ENCODE peak calls at places on chromosomes 3 and 15, in seven cellular contexts. D is foreskin keratinocyte; A is CD4-positive, alpha-beta T cell; Q is HCT116; O is tibial nerve; Z is ascending aorta; V is endothelial cell. R is an unnamed sample.

GRCh38 chr3:10651506-10651905 is 146.1 kb upstream of the ATP2B2 start:
- DNase-seq in Q (no peak), O (no peak), D (no peak), V (no peak), Z (no peak), A (no peak), R (no peak)

GRCh38 chr15:80893777-80894176 is 95.8 kb downstream of the MESD start:
- DNase-seq in V (no peak), A (no peak), Z (no peak), D (no peak), O (no peak), Q (no peak), R (no peak)

GRCh38 chr15:55197362-55197705 is 593 bp upstream of the RSL24D1 start:
- DNase-seq in O (no peak), Z (no peak), D (no peak), V (no peak), A (no peak), Q (no peak), R (no peak)

GRCh38 chr3:136075816-136076215 is 110.3 kb downstream of the PPP2R3A start:
- DNase-seq in V (no peak), Q (no peak), Z (no peak), A (no peak), O (no peak), D (no peak), R (no peak)

GRCh38 chr3:196868297-196868661 is 559 bp downstream of the SENP5 start:
- DNase-seq in O (no peak), Z (peak), A (no peak), D (no peak), Q (no peak), V (peak), R (no peak)

GRCh38 chr3:126859415-126860246 is 123.3 kb upstream of the PLXNA1 start:
- DNase-seq in D (no peak), A (no peak), V (no peak), O (no peak), Z (peak), Q (no peak), R (no peak)

GRCh38 chr15:69826818-69827174 is 270.9 kb downstream of the TLE3 start:
- DNase-seq in A (no peak), Z (no peak), V (no peak), D (no peak), Q (no peak), O (no peak), R (no peak)

GRCh38 chr3:29683306-29683993 is 402.6 kb downstream of the RBMS3 start:
- DNase-seq in Z (no peak), V (no peak), D (peak), Q (no peak), A (no peak), O (no peak), R (no peak)

GRCh38 chr3:54408328-54408727 is 286.0 kb downstream of the CACNA2D3 start:
- DNase-seq in V (no peak), O (no peak), Z (no peak), A (no peak), Q (no peak), D (no peak), R (no peak)

GRCh38 chr3:168025076-168025475 is 70.6 kb downstream of the GOLIM4 start:
- DNase-seq in D (no peak), Z (no peak), O (no peak), V (no peak), A (no peak), Q (no peak), R (no peak)

GRCh38 chr3:159856496-159857098 is 132.0 kb upstream of the IL12A start:
- DNase-seq in A (no peak), Q (no peak), V (peak), O (no peak), D (no peak), Z (no peak), R (no peak)

GRCh38 chr15:56996746-56997470 is 78.5 kb downstream of the TCF12 start:
- DNase-seq in D (no peak), Q (no peak), A (no peak), Z (no peak), O (no peak), V (no peak), R (no peak)

GRCh38 chr15:23869391-23869790 is 182.3 kb upstream of the NDN start:
- DNase-seq in O (no peak), D (no peak), Q (no peak), Z (no peak), A (no peak), V (peak), R (no peak)

GRCh38 chr15:72902929-72903260 is 119.3 kb upstream of the ADPGK start:
- DNase-seq in Z (no peak), A (no peak), V (no peak), Q (no peak), O (no peak), D (no peak), R (no peak)

GRCh38 chr15:72907733-72908132 is 124.2 kb upstream of the ADPGK start:
- DNase-seq in Q (no peak), V (no peak), D (peak), A (no peak), O (no peak), Z (no peak), R (no peak)

GRCh38 chr15:72902245-72902928 is 118.8 kb upstream of the ADPGK start:
- DNase-seq in D (no peak), A (no peak), Z (peak), Q (no peak), O (peak), V (no peak), R (no peak)
- TF ChIP-seq CTCF in D (no peak), A (no peak), Z (no peak), Q (no peak), O (no peak), V (no peak), R (no peak)

DNA sequence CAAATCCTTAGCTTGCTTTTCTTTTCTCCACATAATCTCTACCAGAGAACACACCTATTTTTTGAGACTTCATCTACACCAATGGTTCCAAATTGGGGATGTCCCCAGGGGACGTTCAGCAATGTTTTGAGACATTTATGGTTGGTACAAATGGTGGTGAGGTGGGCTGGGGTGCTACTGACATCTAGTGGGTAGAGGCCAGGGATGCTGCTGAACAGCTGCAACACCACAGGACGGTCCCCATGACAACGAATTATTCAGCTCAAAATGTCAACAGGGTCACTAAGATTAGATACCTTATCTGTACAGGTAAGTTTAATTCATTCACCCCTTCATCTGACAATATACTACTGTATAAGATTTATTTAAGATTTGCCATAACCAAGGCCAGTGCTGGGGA is 14.4 kb downstream of the GK5 start:
- DNase-seq in O (no peak), A (no peak), Q (no peak), Z (no peak), D (no peak), V (peak), R (no peak)
- TF ChIP-seq CTCF in O (no peak), A (no peak), Q (no peak), Z (no peak), D (peak), V (no peak), R (no peak)

GRCh38 chr15:39628131-39628482 is 47.2 kb downstream of the THBS1 start:
- DNase-seq in O (no peak), V (no peak), A (no peak), D (no peak), Q (no peak), Z (no peak), R (no peak)
- TF ChIP-seq CTCF in O (no peak), V (no peak), A (no peak), D (peak), Q (no peak), Z (no peak), R (no peak)

GRCh38 chr15:78080088-78080460 is 2.6 kb upstream of the TBC1D2B start:
- DNase-seq in O (no peak), Q (no peak), Z (no peak), V (no peak), A (no peak), D (no peak), R (no peak)
- TF ChIP-seq CTCF in O (no peak), Q (no peak), Z (no peak), V (no peak), A (no peak), D (no peak), R (no peak)

GRCh38 chr3:16073218-16073617 is 101.3 kb upstream of the GALNT15 start:
- DNase-seq in A (no peak), Z (no peak), V (no peak), O (no peak), D (no peak), Q (no peak), R (no peak)
- TF ChIP-seq CTCF in A (no peak), Z (no peak), V (no peak), O (no peak), D (no peak), Q (no peak), R (no peak)

DNA sequence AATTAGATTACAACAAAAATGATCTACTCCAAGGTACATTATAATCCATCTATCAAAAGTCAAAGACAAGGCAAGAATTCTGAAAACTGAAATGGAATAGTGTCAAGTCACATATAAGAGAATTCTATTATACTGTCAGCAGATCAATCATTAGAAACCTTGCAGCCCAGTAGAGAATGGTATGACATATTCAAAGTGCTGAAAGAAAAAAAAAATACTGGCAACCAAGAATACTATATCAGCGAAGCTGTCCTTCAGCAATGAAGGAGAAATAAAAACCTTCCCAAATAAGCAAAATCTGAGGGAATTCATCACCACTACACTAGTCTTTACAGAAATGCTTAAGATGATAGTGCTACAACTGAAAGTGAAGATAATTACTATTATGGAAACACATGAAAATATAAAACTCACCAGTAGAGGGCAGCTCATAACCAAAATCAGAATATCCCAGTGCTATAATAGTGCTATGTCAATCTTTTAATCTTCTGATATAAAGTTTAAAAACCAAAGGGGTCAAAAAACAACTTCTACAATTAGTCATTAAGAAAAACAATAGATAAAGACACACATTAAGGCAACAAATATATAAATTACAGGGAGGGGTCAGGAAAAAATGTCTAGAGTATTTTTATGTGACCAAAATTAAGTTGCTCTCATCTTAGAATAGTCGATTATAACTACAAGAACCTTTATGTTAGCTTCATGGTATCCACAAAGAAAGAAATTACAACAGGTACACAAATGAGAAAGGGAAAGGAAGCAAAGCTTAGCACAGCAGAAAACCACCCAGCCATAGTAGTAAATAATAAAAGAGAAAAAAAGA is 190.7 kb upstream of the CNTN6 start:
- DNase-seq in Q (no peak), D (no peak), O (no peak), V (no peak), A (no peak), Z (no peak), R (no peak)
- TF ChIP-seq CTCF in Q (no peak), D (peak), O (no peak), V (peak), A (no peak), Z (no peak), R (peak)

DNA sequence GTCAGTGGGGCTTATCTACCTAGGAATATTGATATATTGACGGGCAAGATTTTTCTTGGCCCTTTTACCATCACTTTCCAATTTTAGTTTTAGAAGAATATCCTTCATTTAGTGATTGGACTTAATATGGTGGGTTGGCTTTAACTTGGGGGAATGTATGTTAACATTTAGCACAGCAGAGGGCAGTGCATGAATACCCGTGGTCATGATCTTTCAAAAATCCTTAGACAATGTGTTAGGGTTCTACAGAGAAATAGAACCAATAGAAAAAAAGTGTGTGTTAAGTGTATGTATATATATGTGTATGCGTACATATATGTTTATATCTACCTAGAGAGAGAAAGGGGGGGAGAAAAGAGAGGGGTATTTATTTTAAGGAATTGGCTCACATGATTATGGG is 36.9 kb downstream of the GPR171 start:
- DNase-seq in D (no peak), O (no peak), V (no peak), Q (no peak), Z (no peak), A (no peak), R (no peak)
- TF ChIP-seq CTCF in D (peak), O (no peak), V (peak), Q (no peak), Z (no peak), A (peak), R (no peak)

GRCh38 chr3:22091329-22091728 is 340.3 kb upstream of the ZNF385D start:
- DNase-seq in A (no peak), Q (no peak), D (no peak), O (no peak), Z (no peak), V (no peak), R (no peak)

DNA sequence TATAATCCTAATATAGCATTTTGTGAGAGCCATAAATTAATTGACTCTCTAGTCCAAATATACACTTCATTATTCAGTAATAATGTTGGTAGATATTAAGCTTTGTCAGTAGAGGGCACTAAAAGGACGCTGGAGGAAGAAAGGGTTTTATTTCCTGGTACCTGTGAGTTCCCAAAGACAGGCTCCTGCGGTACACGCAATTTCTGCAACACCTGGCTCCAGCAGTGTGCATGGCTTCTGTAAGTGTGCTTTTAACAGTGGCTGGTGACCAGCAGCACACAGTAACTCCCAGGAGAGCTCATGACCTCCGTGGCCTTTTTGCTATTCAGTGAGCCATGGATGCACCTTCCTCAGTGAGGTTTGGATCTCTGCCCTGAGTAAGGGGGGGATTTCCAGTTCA is 338.3 kb upstream of the ZNF385D start:
- DNase-seq in V (peak), Q (no peak), D (peak), Z (no peak), O (no peak), A (no peak), R (no peak)
- TF ChIP-seq CTCF in V (peak), Q (no peak), D (peak), Z (no peak), O (no peak), A (no peak), R (peak)